ENCODE peak calls at places on chromosome 10, in seven cellular contexts. A, W, G, P, I, F and O are unnamed samples.

GRCh38 chr10:819326-819725 is 112.2 kb downstream of the LARP4B start:
- DNase-seq in P (no peak), I (no peak), A (no peak), F (no peak), W (no peak), G (peak; percentile 74), O (no peak)

GRCh38 chr10:131775833-131776232 is 125.0 kb upstream of the PPP2R2D start:
- DNase-seq in G (no peak), I (no peak), F (no peak), W (no peak), A (no peak), P (no peak), O (no peak)

GRCh38 chr10:63083904-63084689 is 49.0 kb upstream of the NRBF2 start:
- DNase-seq in F (peak; percentile 9), A (peak; percentile 41), G (peak; percentile 61), P (no peak), I (peak; percentile 29), W (peak; percentile 90), O (peak; percentile 24)

GRCh38 chr10:118459642-118460193 is 117.6 kb upstream of the FAM204A start:
- DNase-seq in F (peak; percentile 2), P (peak; percentile 12), W (peak; percentile 72), G (peak; percentile 82), I (peak; percentile 26), A (peak; percentile 65), O (no peak)

GRCh38 chr10:126481181-126481580 is 92.9 kb upstream of the ADAM12 start:
- DNase-seq in A (no peak), W (no peak), G (no peak), F (no peak), P (no peak), I (no peak), O (no peak)

GRCh38 chr10:113550365-113550764 is 2.5 kb upstream of the HABP2 start:
- DNase-seq in F (no peak), G (no peak), I (no peak), W (peak; percentile 92), P (no peak), A (no peak), O (peak; percentile 59)

GRCh38 chr10:53209941-53210611 is 437.5 kb upstream of the MBL2 start:
- DNase-seq in I (no peak), P (no peak), F (no peak), A (no peak), G (no peak), W (peak; percentile 2), O (no peak)

GRCh38 chr10:45000138-45000763 is 472 bp upstream of the ZNF22 start:
- DNase-seq in G (peak; percentile 31), P (no peak), F (no peak), W (no peak), A (no peak), I (no peak), O (no peak)

GRCh38 chr10:50567384-50567783 is 56.4 kb downstream of the SGMS1 start:
- DNase-seq in A (no peak), I (no peak), W (no peak), F (peak; percentile 44), P (no peak), G (no peak), O (no peak)

GRCh38 chr10:107686095-107686494 is 521.6 kb upstream of the SORCS1 start:
- DNase-seq in G (no peak), W (no peak), P (no peak), I (no peak), F (no peak), A (no peak), O (no peak)

GRCh38 chr10:95496951-95497350 is 64.2 kb downstream of the SORBS1 start:
- DNase-seq in G (no peak), W (no peak), F (no peak), I (no peak), P (no peak), A (no peak), O (no peak)

GRCh38 chr10:116241642-116242405 is 31.2 kb downstream of the GFRA1 start:
- DNase-seq in W (no peak), P (no peak), G (peak; percentile 29), I (no peak), A (no peak), F (no peak), O (no peak)

GRCh38 chr10:5492929-5493576 is 6.3 kb downstream of the CALML5 start:
- DNase-seq in G (no peak), A (no peak), F (no peak), I (no peak), P (no peak), W (no peak), O (no peak)

GRCh38 chr10:78381072-78381471 is 347.4 kb downstream of the RPS24 start:
- DNase-seq in W (no peak), I (no peak), F (no peak), A (peak; percentile 16), P (no peak), G (no peak), O (no peak)

GRCh38 chr10:12194752-12195271 is 879 bp downstream of the NUDT5 start:
- DNase-seq in F (no peak), W (peak; percentile 45), G (no peak), A (no peak), I (no peak), P (peak; percentile 20), O (no peak)

GRCh38 chr10:121524138-121524817 is 74.0 kb downstream of the FGFR2 start:
- DNase-seq in I (no peak), A (no peak), W (no peak), G (no peak), F (no peak), P (no peak), O (no peak)

GRCh38 chr10:34205452-34205851 is 609.6 kb downstream of the PARD3 start:
- DNase-seq in P (no peak), A (no peak), F (no peak), W (no peak), G (no peak), I (no peak), O (no peak)

GRCh38 chr10:72564596-72564995 is 61.3 kb downstream of the MICU1 start:
- DNase-seq in P (no peak), W (no peak), I (no peak), G (peak; percentile 86), A (no peak), F (no peak), O (no peak)

GRCh38 chr10:79111427-79111826 is 42.7 kb downstream of the ZMIZ1 start:
- DNase-seq in G (peak; percentile 30), W (no peak), I (no peak), P (no peak), F (no peak), A (peak; percentile 83), O (peak; percentile 27)

GRCh38 chr10:811379-811778 is 120.1 kb downstream of the LARP4B start:
- DNase-seq in I (no peak), A (no peak), G (no peak), F (no peak), P (no peak), W (no peak), O (no peak)